ENCODE peak calls at places on chromosome 1, in seven cellular contexts. One of them, this sample, is unnamed.

GRCh38 chr1:60911980-60912692 is 170.2 kb upstream of the NFIA start:
- DNase-seq in left lung: no peak
- DNase-seq in naive thymus-derived CD4-positive, alpha-beta T cell: no peak
- DNase-seq in pancreas: no peak
- DNase-seq in heart left ventricle: peak
- DNase-seq in aorta: peak
- DNase-seq in keratinocyte: no peak
- DNase-seq in this sample: no peak

GRCh38 chr1:233327938-233328660 is 575 bp downstream of the MAP3K21 start:
- DNase-seq in left lung: peak
- DNase-seq in heart left ventricle: peak
- DNase-seq in pancreas: peak
- DNase-seq in naive thymus-derived CD4-positive, alpha-beta T cell: peak
- DNase-seq in aorta: peak
- DNase-seq in keratinocyte: no peak
- DNase-seq in this sample: peak

GRCh38 chr1:77950873-77951272 is 28.0 kb downstream of the FUBP1 start:
- DNase-seq in heart left ventricle: no peak
- DNase-seq in keratinocyte: no peak
- DNase-seq in naive thymus-derived CD4-positive, alpha-beta T cell: no peak
- DNase-seq in aorta: no peak
- DNase-seq in pancreas: no peak
- DNase-seq in left lung: no peak
- DNase-seq in this sample: no peak

GRCh38 chr1:59967141-59967697 is 40.6 kb upstream of the CYP2J2 start:
- DNase-seq in naive thymus-derived CD4-positive, alpha-beta T cell: no peak
- DNase-seq in pancreas: no peak
- DNase-seq in keratinocyte: no peak
- DNase-seq in heart left ventricle: no peak
- DNase-seq in left lung: no peak
- DNase-seq in aorta: no peak
- DNase-seq in this sample: no peak

GRCh38 chr1:84143796-84144565 is at the start of gene PRKACB:
- DNase-seq in heart left ventricle: no peak
- DNase-seq in keratinocyte: no peak
- DNase-seq in left lung: no peak
- DNase-seq in pancreas: no peak
- DNase-seq in aorta: no peak
- DNase-seq in naive thymus-derived CD4-positive, alpha-beta T cell: peak
- DNase-seq in this sample: no peak

GRCh38 chr1:154572433-154573167 is 5.0 kb downstream of the CHRNB2 start:
- DNase-seq in aorta: no peak
- DNase-seq in pancreas: no peak
- DNase-seq in naive thymus-derived CD4-positive, alpha-beta T cell: no peak
- DNase-seq in keratinocyte: no peak
- DNase-seq in heart left ventricle: no peak
- DNase-seq in left lung: no peak
- DNase-seq in this sample: no peak

GRCh38 chr1:30728832-30729638 is 5.7 kb upstream of the MATN1 start:
- DNase-seq in aorta: no peak
- DNase-seq in keratinocyte: no peak
- DNase-seq in naive thymus-derived CD4-positive, alpha-beta T cell: no peak
- DNase-seq in heart left ventricle: no peak
- DNase-seq in left lung: no peak
- DNase-seq in pancreas: no peak
- DNase-seq in this sample: peak

GRCh38 chr1:234589854-234590620 is 19.9 kb downstream of the IRF2BP2 start:
- DNase-seq in keratinocyte: no peak
- DNase-seq in heart left ventricle: no peak
- DNase-seq in aorta: no peak
- DNase-seq in pancreas: no peak
- DNase-seq in left lung: no peak
- DNase-seq in naive thymus-derived CD4-positive, alpha-beta T cell: no peak
- DNase-seq in this sample: no peak

GRCh38 chr1:12527564-12527963 is 90.4 kb downstream of the DHRS3 start:
- DNase-seq in heart left ventricle: no peak
- DNase-seq in naive thymus-derived CD4-positive, alpha-beta T cell: no peak
- DNase-seq in pancreas: peak
- DNase-seq in left lung: no peak
- DNase-seq in aorta: no peak
- DNase-seq in keratinocyte: no peak
- DNase-seq in this sample: no peak

GRCh38 chr1:87812881-87813577 is 484.3 kb downstream of the LMO4 start:
- DNase-seq in heart left ventricle: no peak
- DNase-seq in left lung: no peak
- DNase-seq in naive thymus-derived CD4-positive, alpha-beta T cell: no peak
- DNase-seq in aorta: no peak
- DNase-seq in pancreas: no peak
- DNase-seq in keratinocyte: no peak
- DNase-seq in this sample: no peak

GRCh38 chr1:190159146-190159545 is 318.5 kb downstream of the BRINP3 start:
- DNase-seq in left lung: no peak
- DNase-seq in naive thymus-derived CD4-positive, alpha-beta T cell: no peak
- DNase-seq in aorta: no peak
- DNase-seq in pancreas: no peak
- DNase-seq in heart left ventricle: no peak
- DNase-seq in keratinocyte: no peak
- DNase-seq in this sample: no peak

GRCh38 chr1:71228236-71228635 is 147.4 kb upstream of the ZRANB2 start:
- DNase-seq in naive thymus-derived CD4-positive, alpha-beta T cell: no peak
- DNase-seq in pancreas: no peak
- DNase-seq in left lung: no peak
- DNase-seq in keratinocyte: no peak
- DNase-seq in heart left ventricle: no peak
- DNase-seq in aorta: no peak
- DNase-seq in this sample: no peak

GRCh38 chr1:25610822-25611630 is 5.6 kb upstream of the MAN1C1 start:
- DNase-seq in keratinocyte: no peak
- DNase-seq in aorta: no peak
- DNase-seq in naive thymus-derived CD4-positive, alpha-beta T cell: no peak
- DNase-seq in heart left ventricle: no peak
- DNase-seq in left lung: no peak
- DNase-seq in pancreas: no peak
- DNase-seq in this sample: no peak

GRCh38 chr1:9639190-9639589 is 12.3 kb upstream of the PIK3CD start:
- DNase-seq in heart left ventricle: no peak
- DNase-seq in aorta: no peak
- DNase-seq in keratinocyte: no peak
- DNase-seq in left lung: no peak
- DNase-seq in pancreas: no peak
- DNase-seq in naive thymus-derived CD4-positive, alpha-beta T cell: no peak
- DNase-seq in this sample: no peak

GRCh38 chr1:9646037-9646436 is 5.5 kb upstream of the PIK3CD start:
- DNase-seq in left lung: no peak
- DNase-seq in heart left ventricle: no peak
- DNase-seq in aorta: no peak
- DNase-seq in naive thymus-derived CD4-positive, alpha-beta T cell: no peak
- DNase-seq in keratinocyte: no peak
- DNase-seq in pancreas: no peak
- DNase-seq in this sample: no peak

GRCh38 chr1:9643351-9644256 is 7.9 kb upstream of the PIK3CD start:
- DNase-seq in heart left ventricle: no peak
- DNase-seq in naive thymus-derived CD4-positive, alpha-beta T cell: no peak
- DNase-seq in keratinocyte: no peak
- DNase-seq in pancreas: no peak
- DNase-seq in aorta: no peak
- DNase-seq in left lung: peak
- DNase-seq in this sample: no peak
- H3K27ac ChIP-seq in heart left ventricle: no peak
- H3K27ac ChIP-seq in naive thymus-derived CD4-positive, alpha-beta T cell: peak
- H3K27ac ChIP-seq in keratinocyte: no peak
- H3K27ac ChIP-seq in pancreas: no peak
- H3K27ac ChIP-seq in aorta: no peak
- H3K27ac ChIP-seq in left lung: peak
- H3K27ac ChIP-seq in this sample: no peak

GRCh38 chr1:93679546-93679945 is 2.1 kb downstream of the BCAR3 start:
- DNase-seq in aorta: no peak
- DNase-seq in left lung: no peak
- DNase-seq in naive thymus-derived CD4-positive, alpha-beta T cell: no peak
- DNase-seq in keratinocyte: no peak
- DNase-seq in heart left ventricle: no peak
- DNase-seq in pancreas: no peak
- DNase-seq in this sample: no peak

GRCh38 chr1:93681095-93681548 is 515 bp downstream of the BCAR3 start:
- DNase-seq in keratinocyte: no peak
- DNase-seq in heart left ventricle: no peak
- DNase-seq in aorta: peak
- DNase-seq in left lung: no peak
- DNase-seq in pancreas: peak
- DNase-seq in naive thymus-derived CD4-positive, alpha-beta T cell: no peak
- DNase-seq in this sample: peak

GRCh38 chr1:93678966-93679480 is 2.6 kb downstream of the BCAR3 start:
- DNase-seq in left lung: no peak
- DNase-seq in naive thymus-derived CD4-positive, alpha-beta T cell: no peak
- DNase-seq in aorta: no peak
- DNase-seq in pancreas: no peak
- DNase-seq in heart left ventricle: no peak
- DNase-seq in keratinocyte: no peak
- DNase-seq in this sample: no peak

GRCh38 chr1:93681549-93682412 is at the start of gene BCAR3:
- DNase-seq in heart left ventricle: peak
- DNase-seq in keratinocyte: no peak
- DNase-seq in left lung: peak
- DNase-seq in pancreas: peak
- DNase-seq in naive thymus-derived CD4-positive, alpha-beta T cell: no peak
- DNase-seq in aorta: peak
- DNase-seq in this sample: peak

DNA sequence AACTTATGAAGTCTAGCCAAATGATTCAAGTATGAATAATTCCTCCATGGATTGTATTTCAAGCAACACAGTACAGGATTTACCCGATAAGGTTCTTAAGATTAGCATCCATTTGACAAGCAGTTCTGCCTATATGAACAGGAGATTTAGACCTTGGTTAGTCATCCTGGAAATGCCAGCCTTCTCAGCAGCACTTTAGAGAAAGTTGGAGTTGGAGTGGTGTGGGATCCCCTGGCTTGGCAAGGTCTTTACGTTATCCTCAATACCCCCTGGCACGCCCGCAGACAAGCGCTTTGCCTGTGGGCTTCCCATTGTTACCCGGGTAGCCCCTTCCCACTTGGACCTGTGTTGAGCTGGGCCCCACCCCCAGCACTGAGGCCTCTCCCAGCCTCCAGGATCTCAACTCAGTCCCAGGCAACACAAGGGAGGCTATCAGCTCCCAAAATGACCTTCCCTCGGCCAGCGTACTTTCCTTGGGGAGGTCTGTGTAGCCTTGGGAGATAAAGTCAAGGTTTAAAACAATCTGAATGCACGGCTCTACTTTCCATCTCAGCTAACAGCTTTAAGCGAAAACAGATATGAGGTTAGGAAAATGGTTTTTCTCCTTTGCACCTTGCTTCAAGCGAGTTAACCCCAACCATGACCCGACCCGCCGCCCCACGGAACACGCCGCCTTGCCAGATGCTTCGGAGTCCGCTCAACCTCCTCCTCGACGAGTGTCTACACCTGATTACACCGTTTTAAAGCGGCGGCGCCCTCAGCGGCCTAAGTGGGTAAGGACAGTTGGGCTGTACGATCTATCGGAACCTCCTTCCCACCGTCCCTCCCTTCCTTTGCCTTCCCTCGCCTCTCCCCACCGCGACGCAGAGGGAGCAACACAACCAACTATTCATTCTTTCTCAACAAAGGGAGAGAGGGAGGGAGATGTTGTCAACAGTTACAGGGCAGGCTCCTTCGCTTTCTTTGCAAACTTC is 1.2 kb downstream of the BCAR3 start:
- DNase-seq in pancreas: peak
- DNase-seq in heart left ventricle: peak
- DNase-seq in left lung: peak
- DNase-seq in keratinocyte: no peak
- DNase-seq in aorta: peak
- DNase-seq in naive thymus-derived CD4-positive, alpha-beta T cell: no peak
- DNase-seq in this sample: peak
- H3K27ac ChIP-seq in pancreas: peak
- H3K27ac ChIP-seq in heart left ventricle: peak
- H3K27ac ChIP-seq in left lung: peak
- H3K27ac ChIP-seq in keratinocyte: peak
- H3K27ac ChIP-seq in aorta: peak
- H3K27ac ChIP-seq in naive thymus-derived CD4-positive, alpha-beta T cell: no peak
- H3K27ac ChIP-seq in this sample: peak

DNA sequence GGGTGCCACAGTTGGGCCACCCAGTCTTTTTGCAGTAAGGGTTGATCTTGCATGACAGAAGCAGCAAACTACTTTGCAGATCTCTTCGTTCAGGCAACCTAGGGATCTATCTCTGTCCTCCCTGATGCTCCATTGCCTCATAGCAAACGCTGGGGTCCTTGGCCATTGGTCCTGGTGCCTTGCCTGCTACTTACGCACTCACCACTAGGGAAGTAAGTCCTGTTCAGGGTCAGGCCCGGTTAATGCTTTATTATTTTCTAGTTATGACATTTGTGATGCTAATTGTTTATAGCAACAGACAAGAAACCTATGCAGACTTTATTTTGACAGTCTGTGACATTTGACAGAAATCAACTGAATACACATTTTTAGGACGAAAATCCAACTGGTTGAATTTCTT is 326.5 kb upstream of the FMN2 start:
- DNase-seq in heart left ventricle: no peak
- DNase-seq in pancreas: no peak
- DNase-seq in aorta: no peak
- DNase-seq in naive thymus-derived CD4-positive, alpha-beta T cell: no peak
- DNase-seq in keratinocyte: no peak
- DNase-seq in left lung: no peak
- DNase-seq in this sample: no peak
- H3K27ac ChIP-seq in heart left ventricle: no peak
- H3K27ac ChIP-seq in pancreas: no peak
- H3K27ac ChIP-seq in aorta: no peak
- H3K27ac ChIP-seq in naive thymus-derived CD4-positive, alpha-beta T cell: no peak
- H3K27ac ChIP-seq in keratinocyte: no peak
- H3K27ac ChIP-seq in left lung: no peak
- H3K27ac ChIP-seq in this sample: no peak

GRCh38 chr1:43620956-43621355 is 29.0 kb upstream of the KDM4A start:
- DNase-seq in left lung: no peak
- DNase-seq in heart left ventricle: no peak
- DNase-seq in aorta: no peak
- DNase-seq in keratinocyte: no peak
- DNase-seq in pancreas: peak
- DNase-seq in naive thymus-derived CD4-positive, alpha-beta T cell: no peak
- DNase-seq in this sample: peak
- H3K27ac ChIP-seq in left lung: no peak
- H3K27ac ChIP-seq in heart left ventricle: no peak
- H3K27ac ChIP-seq in aorta: no peak
- H3K27ac ChIP-seq in keratinocyte: no peak
- H3K27ac ChIP-seq in pancreas: no peak
- H3K27ac ChIP-seq in naive thymus-derived CD4-positive, alpha-beta T cell: no peak
- H3K27ac ChIP-seq in this sample: no peak

This sample was measured in kidney.